ENCODE peak calls at places on chromosomes 16 and 17, in seven cellular contexts. W, D, S, N, Q, U and Z are unnamed samples.

GRCh38 chr17:60231234-60231633 is 81.5 kb downstream of the CA4 start:
- DNase-seq in S (no peak), Q (no peak), N (peak; percentile 15), D (no peak), W (peak; percentile 9), U (peak; percentile 57), Z (no peak)

GRCh38 chr17:6430769-6431168 is 4.2 kb downstream of the AIPL1 start:
- DNase-seq in N (no peak), Q (no peak), D (no peak), U (no peak), W (no peak), S (no peak), Z (no peak)

GRCh38 chr17:74454197-74455024 is 12.0 kb upstream of the CD300A start:
- DNase-seq in N (peak; percentile 97), W (peak; percentile 69), Q (no peak), D (peak; percentile 92), U (peak; percentile 92), S (peak; percentile 96), Z (peak; percentile 88)

GRCh38 chr16:5381481-5381880 is 283.9 kb upstream of the EEF2KMT start:
- DNase-seq in W (no peak), U (no peak), S (no peak), N (no peak), Q (no peak), D (no peak), Z (no peak)

GRCh38 chr16:81067166-81067565 is 9.9 kb downstream of the C16orf46 start:
- DNase-seq in U (no peak), Q (no peak), D (no peak), W (no peak), S (no peak), N (no peak), Z (no peak)

GRCh38 chr17:36888236-36888957 is 48.9 kb upstream of the LHX1 start:
- DNase-seq in W (no peak), N (no peak), D (no peak), U (no peak), S (no peak), Q (no peak), Z (no peak)

GRCh38 chr17:55266051-55266957 is 1.5 kb downstream of the HLF start:
- DNase-seq in D (peak; percentile 43), S (no peak), W (no peak), U (no peak), Q (no peak), N (no peak), Z (no peak)

GRCh38 chr17:8611135-8611534 is 19.4 kb downstream of the MYH10 start:
- DNase-seq in D (no peak), S (no peak), W (peak; percentile 28), Q (no peak), N (no peak), U (peak; percentile 80), Z (no peak)

GRCh38 chr17:18121201-18121600 is 12.6 kb downstream of the MYO15A start:
- DNase-seq in N (no peak), S (no peak), U (no peak), Q (no peak), W (no peak), D (no peak), Z (no peak)

GRCh38 chr16:89324056-89325010 is 106.8 kb downstream of the ZNF778 start:
- DNase-seq in Q (no peak), N (no peak), W (no peak), D (no peak), U (peak; percentile 60), S (peak; percentile 32), Z (no peak)

GRCh38 chr17:4444782-4445473 is 11.2 kb downstream of the SPNS3 start:
- DNase-seq in W (peak; percentile 15), Q (no peak), S (peak; percentile 86), N (no peak), D (no peak), U (peak; percentile 27), Z (peak; percentile 59)

GRCh38 chr17:36926226-36926625 is 11.0 kb upstream of the LHX1 start:
- DNase-seq in U (no peak), N (no peak), S (no peak), W (no peak), Q (no peak), D (no peak), Z (no peak)

GRCh38 chr17:49924116-49924515 is 44.9 kb upstream of the DLX4 start:
- DNase-seq in D (no peak), U (no peak), W (no peak), Q (no peak), S (no peak), N (no peak), Z (no peak)

GRCh38 chr17:29124135-29124930 is 55.9 kb downstream of the MYO18A start:
- DNase-seq in N (peak; percentile 81), D (peak; percentile 42), Q (no peak), W (peak; percentile 68), U (peak; percentile 86), S (no peak), Z (peak; percentile 70)

GRCh38 chr16:87101903-87102302 is 215.3 kb downstream of the C16orf95 start:
- DNase-seq in N (no peak), D (no peak), S (no peak), W (no peak), U (peak; percentile 71), Q (no peak), Z (no peak)

GRCh38 chr17:64765191-64765889 is 103.2 kb upstream of the SMURF2 start:
- DNase-seq in Q (no peak), N (no peak), W (peak; percentile 22), S (no peak), D (no peak), U (no peak), Z (peak; percentile 50)

GRCh38 chr16:50299508-50300105 is 33.3 kb downstream of the ADCY7 start:
- DNase-seq in D (peak; percentile 11), Q (no peak), S (peak; percentile 24), N (no peak), W (no peak), U (no peak), Z (no peak)

GRCh38 chr17:61053469-61053868 is 346.2 kb upstream of the TBX2 start:
- DNase-seq in D (no peak), S (no peak), Q (no peak), W (no peak), N (no peak), U (no peak), Z (no peak)

GRCh38 chr17:67615011-67615561 is 102.7 kb upstream of the NOL11 start:
- DNase-seq in D (no peak), S (peak; percentile 52), N (no peak), Q (no peak), W (peak; percentile 9), U (no peak), Z (no peak)

GRCh38 chr17:8799001-8799850 is at the start of gene MFSD6L:
- DNase-seq in W (peak; percentile 17), N (peak; percentile 85), D (no peak), Q (no peak), U (peak; percentile 45), S (no peak), Z (no peak)

GRCh38 chr16:56424791-56425438 is 430 bp downstream of the AMFR start:
- DNase-seq in Q (no peak), D (peak; percentile 46), S (peak; percentile 73), W (no peak), N (peak; percentile 68), U (peak; percentile 15), Z (no peak)

GRCh38 chr17:56185905-56186783 is 32.9 kb downstream of the ANKFN1 start:
- DNase-seq in U (peak; percentile 32), Q (no peak), N (peak; percentile 27), S (no peak), D (no peak), W (no peak), Z (no peak)

GRCh38 chr17:49582789-49583188 is 7.1 kb downstream of the NXPH3 start:
- DNase-seq in Q (no peak), D (no peak), S (peak; percentile 26), N (no peak), U (no peak), W (no peak), Z (no peak)

GRCh38 chr16:30698139-30698815 is 694 bp upstream of the SRCAP start:
- DNase-seq in W (peak; percentile 96), D (peak; percentile 99), Q (peak; percentile 94), N (peak; percentile 99), S (peak; percentile 100), U (peak; percentile 98), Z (peak; percentile 99)
- TF ChIP-seq CTCF in W (no peak), D (peak; percentile 37), Q (no peak), N (no peak), S (no peak), U (no peak), Z (no peak)

DNA sequence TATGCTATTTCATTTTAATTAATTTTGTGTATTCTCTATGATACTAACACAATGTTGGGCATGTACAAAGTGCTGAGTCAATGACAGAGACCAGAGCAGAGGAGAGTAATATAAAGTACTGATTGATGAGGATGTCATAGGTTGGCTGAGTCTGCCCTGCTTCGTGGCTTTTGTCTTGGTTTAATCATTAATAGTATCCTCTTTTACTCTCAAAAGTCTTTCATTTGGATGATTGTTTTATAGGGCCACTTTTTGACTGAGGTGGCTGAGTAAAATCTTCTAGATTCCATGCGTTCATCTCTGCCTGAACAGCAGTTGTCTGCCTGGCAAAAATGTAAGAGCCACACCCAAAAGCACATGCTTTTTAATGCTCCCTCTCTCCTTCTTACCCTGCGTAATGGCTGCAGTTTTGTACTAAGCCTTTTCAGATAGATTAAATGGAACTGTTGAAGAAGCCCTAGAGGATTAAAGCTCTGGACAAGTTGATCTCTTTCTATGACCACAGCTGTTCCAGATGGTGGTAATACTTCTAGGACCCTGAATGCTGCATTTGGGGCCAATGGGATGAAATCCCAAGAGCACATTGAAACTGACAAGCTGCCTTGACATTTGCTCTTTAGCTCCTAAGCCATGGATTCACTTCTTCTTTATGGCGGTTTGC is 59.8 kb downstream of the MAP2K6 start:
- DNase-seq in S (no peak), N (no peak), D (no peak), W (no peak), U (no peak), Q (no peak), Z (no peak)
- H3K4me1 ChIP-seq in S (peaks cover 16% of the 10 kb centered on the region), N (peaks cover 20% of the 10 kb centered on the region), D (no peaks in the 10 kb centered on the region), W (peaks cover 14% of the 10 kb centered on the region), U (no peaks in the 10 kb centered on the region), Q (peaks cover 3% of the 10 kb centered on the region), Z (peaks cover 13% of the 10 kb centered on the region)

GRCh38 chr17:47741793-47742145 is 8.7 kb downstream of the TBX21 start:
- DNase-seq in S (no peak), Q (no peak), N (no peak), W (no peak), D (no peak), U (no peak), Z (no peak)
- H3K4me3 ChIP-seq in S (no peak overlapping the region), Q (no peak overlapping the region), N (no peak overlapping the region), W (no peak overlapping the region), D (no peak overlapping the region), U (no peak overlapping the region), Z (no peak overlapping the region)

GRCh38 chr16:14528306-14528948 is 101.6 kb downstream of the PARN start:
- DNase-seq in U (no peak), S (no peak), N (no peak), Q (no peak), W (no peak), D (no peak), Z (no peak)

GRCh38 chr16:14527411-14528044 is 102.5 kb downstream of the PARN start:
- DNase-seq in U (peak; percentile 92), W (peak; percentile 71), Q (no peak), N (no peak), S (no peak), D (peak; percentile 58), Z (peak; percentile 71)

GRCh38 chr16:14531101-14531500 is 99.0 kb downstream of the PARN start:
- DNase-seq in Q (no peak), N (no peak), D (no peak), W (no peak), U (no peak), S (no peak), Z (no peak)

GRCh38 chr16:14530046-14530445 is 100.0 kb downstream of the PARN start:
- DNase-seq in N (no peak), D (no peak), S (no peak), Q (no peak), W (no peak), U (no peak), Z (no peak)

GRCh38 chr16:14529010-14529669 is 100.9 kb downstream of the PARN start:
- DNase-seq in U (peak; percentile 96), N (peak; percentile 86), D (peak; percentile 82), W (peak; percentile 82), S (peak; percentile 87), Q (no peak), Z (peak; percentile 82)
- TF ChIP-seq CTCF in U (peak; percentile 68), N (peak; percentile 86), D (peak; percentile 90), W (peak; percentile 78), S (peak; percentile 79), Q (peak; percentile 88), Z (peak; percentile 79)